ENCODE peak calls at places on chromosome 12, in nine cellular contexts. One of them, this sample, is unnamed.

GRCh38 chr12:24931666-24932405 is 17.1 kb downstream of the BCAT1 start:
- DNase-seq in SK-N-SH: no peak
- DNase-seq in H1: no peak
- DNase-seq in esophagus muscularis mucosa: peak
- DNase-seq in A549: no peak
- DNase-seq in stomach: no peak
- DNase-seq in GM12878: peak
- DNase-seq in ovary: no peak
- DNase-seq in tibial nerve: no peak
- DNase-seq in this sample: no peak

GRCh38 chr12:132413931-132414588 is 75.9 kb upstream of the FBRSL1 start:
- DNase-seq in SK-N-SH: peak
- DNase-seq in H1: no peak
- DNase-seq in esophagus muscularis mucosa: no peak
- DNase-seq in A549: no peak
- DNase-seq in stomach: no peak
- DNase-seq in GM12878: no peak
- DNase-seq in ovary: no peak
- DNase-seq in tibial nerve: no peak
- DNase-seq in this sample: peak

GRCh38 chr12:2970744-2971143 is 11.5 kb downstream of the TEAD4 start:
- DNase-seq in SK-N-SH: no peak
- DNase-seq in H1: no peak
- DNase-seq in esophagus muscularis mucosa: no peak
- DNase-seq in A549: peak
- DNase-seq in stomach: no peak
- DNase-seq in GM12878: no peak
- DNase-seq in ovary: no peak
- DNase-seq in tibial nerve: no peak
- DNase-seq in this sample: no peak

GRCh38 chr12:124568431-124569374 is 1.3 kb upstream of the NCOR2 start:
- DNase-seq in SK-N-SH: peak
- DNase-seq in H1: peak
- DNase-seq in esophagus muscularis mucosa: peak
- DNase-seq in A549: peak
- DNase-seq in stomach: peak
- DNase-seq in GM12878: peak
- DNase-seq in ovary: peak
- DNase-seq in tibial nerve: peak
- DNase-seq in this sample: peak

GRCh38 chr12:31715283-31715825 is 13.5 kb downstream of the AMN1 start:
- DNase-seq in SK-N-SH: no peak
- DNase-seq in H1: no peak
- DNase-seq in esophagus muscularis mucosa: no peak
- DNase-seq in A549: peak
- DNase-seq in stomach: no peak
- DNase-seq in GM12878: peak
- DNase-seq in ovary: no peak
- DNase-seq in tibial nerve: no peak
- DNase-seq in this sample: no peak

GRCh38 chr12:50803230-50803629 is 39.3 kb downstream of the ATF1 start:
- DNase-seq in SK-N-SH: no peak
- DNase-seq in H1: no peak
- DNase-seq in esophagus muscularis mucosa: no peak
- DNase-seq in A549: no peak
- DNase-seq in stomach: no peak
- DNase-seq in GM12878: no peak
- DNase-seq in ovary: no peak
- DNase-seq in tibial nerve: no peak
- DNase-seq in this sample: no peak

GRCh38 chr12:8696402-8697100 is 1.2 kb upstream of the RIMKLB start:
- DNase-seq in SK-N-SH: no peak
- DNase-seq in H1: no peak
- DNase-seq in esophagus muscularis mucosa: no peak
- DNase-seq in A549: no peak
- DNase-seq in stomach: no peak
- DNase-seq in GM12878: no peak
- DNase-seq in ovary: no peak
- DNase-seq in tibial nerve: no peak
- DNase-seq in this sample: no peak

GRCh38 chr12:107448198-107448597 is 237.4 kb upstream of the PWP1 start:
- DNase-seq in SK-N-SH: peak
- DNase-seq in H1: no peak
- DNase-seq in esophagus muscularis mucosa: no peak
- DNase-seq in A549: peak
- DNase-seq in stomach: no peak
- DNase-seq in GM12878: no peak
- DNase-seq in ovary: no peak
- DNase-seq in tibial nerve: no peak
- DNase-seq in this sample: no peak

GRCh38 chr12:3294481-3294911 is 196.5 kb upstream of the PRMT8 start:
- DNase-seq in SK-N-SH: peak
- DNase-seq in H1: no peak
- DNase-seq in esophagus muscularis mucosa: no peak
- DNase-seq in A549: no peak
- DNase-seq in stomach: no peak
- DNase-seq in GM12878: no peak
- DNase-seq in ovary: no peak
- DNase-seq in tibial nerve: no peak
- DNase-seq in this sample: peak

GRCh38 chr12:78418919-78419318 is 445.7 kb upstream of the SYT1 start:
- DNase-seq in SK-N-SH: no peak
- DNase-seq in H1: no peak
- DNase-seq in esophagus muscularis mucosa: no peak
- DNase-seq in A549: no peak
- DNase-seq in stomach: no peak
- DNase-seq in GM12878: no peak
- DNase-seq in ovary: no peak
- DNase-seq in tibial nerve: no peak
- DNase-seq in this sample: no peak

GRCh38 chr12:4742421-4742970 is 22.3 kb downstream of the GALNT8 start:
- DNase-seq in SK-N-SH: no peak
- DNase-seq in H1: no peak
- DNase-seq in esophagus muscularis mucosa: no peak
- DNase-seq in A549: no peak
- DNase-seq in stomach: no peak
- DNase-seq in GM12878: no peak
- DNase-seq in ovary: no peak
- DNase-seq in tibial nerve: no peak
- DNase-seq in this sample: no peak

GRCh38 chr12:76101739-76102385 is 17.4 kb upstream of the NAP1L1 start:
- DNase-seq in SK-N-SH: no peak
- DNase-seq in H1: no peak
- DNase-seq in esophagus muscularis mucosa: peak
- DNase-seq in A549: no peak
- DNase-seq in stomach: no peak
- DNase-seq in GM12878: no peak
- DNase-seq in ovary: no peak
- DNase-seq in tibial nerve: no peak
- DNase-seq in this sample: no peak

GRCh38 chr12:94841171-94841570 is 162.3 kb downstream of the NDUFA12 start:
- DNase-seq in SK-N-SH: no peak
- DNase-seq in H1: no peak
- DNase-seq in esophagus muscularis mucosa: peak
- DNase-seq in A549: no peak
- DNase-seq in stomach: no peak
- DNase-seq in GM12878: no peak
- DNase-seq in ovary: no peak
- DNase-seq in tibial nerve: no peak
- DNase-seq in this sample: no peak

GRCh38 chr12:120960657-120961056 is 17.7 kb upstream of the HNF1A start:
- DNase-seq in SK-N-SH: no peak
- DNase-seq in H1: no peak
- DNase-seq in esophagus muscularis mucosa: no peak
- DNase-seq in A549: no peak
- DNase-seq in stomach: no peak
- DNase-seq in GM12878: no peak
- DNase-seq in ovary: no peak
- DNase-seq in tibial nerve: no peak
- DNase-seq in this sample: no peak

GRCh38 chr12:43436597-43436996 is 115.4 kb downstream of the ADAMTS20 start:
- DNase-seq in SK-N-SH: peak
- DNase-seq in H1: no peak
- DNase-seq in esophagus muscularis mucosa: no peak
- DNase-seq in A549: no peak
- DNase-seq in stomach: no peak
- DNase-seq in GM12878: no peak
- DNase-seq in ovary: no peak
- DNase-seq in tibial nerve: no peak
- DNase-seq in this sample: no peak

GRCh38 chr12:110253176-110253575 is 27.9 kb upstream of the ATP2A2 start:
- DNase-seq in SK-N-SH: peak
- DNase-seq in H1: no peak
- DNase-seq in esophagus muscularis mucosa: no peak
- DNase-seq in A549: no peak
- DNase-seq in stomach: peak
- DNase-seq in GM12878: no peak
- DNase-seq in ovary: peak
- DNase-seq in tibial nerve: peak
- DNase-seq in this sample: no peak

GRCh38 chr12:94571556-94571955 is 78.8 kb downstream of the TMCC3 start:
- DNase-seq in SK-N-SH: no peak
- DNase-seq in H1: no peak
- DNase-seq in esophagus muscularis mucosa: no peak
- DNase-seq in A549: peak
- DNase-seq in stomach: peak
- DNase-seq in GM12878: no peak
- DNase-seq in ovary: peak
- DNase-seq in tibial nerve: peak
- DNase-seq in this sample: no peak

GRCh38 chr12:94277426-94278000 is 129.1 kb downstream of the PLXNC1 start:
- DNase-seq in SK-N-SH: no peak
- DNase-seq in H1: no peak
- DNase-seq in esophagus muscularis mucosa: no peak
- DNase-seq in A549: no peak
- DNase-seq in stomach: no peak
- DNase-seq in GM12878: no peak
- DNase-seq in ovary: peak
- DNase-seq in tibial nerve: peak
- DNase-seq in this sample: no peak

GRCh38 chr12:57129311-57130288 is 1.3 kb downstream of the LRP1 start:
- DNase-seq in SK-N-SH: peak
- DNase-seq in H1: no peak
- DNase-seq in esophagus muscularis mucosa: no peak
- DNase-seq in A549: no peak
- DNase-seq in stomach: no peak
- DNase-seq in GM12878: no peak
- DNase-seq in ovary: no peak
- DNase-seq in tibial nerve: peak
- DNase-seq in this sample: no peak

GRCh38 chr12:12724421-12725085 is 7.4 kb downstream of the CDKN1B start:
- DNase-seq in SK-N-SH: peak
- DNase-seq in H1: no peak
- DNase-seq in esophagus muscularis mucosa: no peak
- DNase-seq in A549: no peak
- DNase-seq in stomach: no peak
- DNase-seq in GM12878: no peak
- DNase-seq in ovary: no peak
- DNase-seq in tibial nerve: no peak
- DNase-seq in this sample: no peak
- TF ChIP-seq EP300 in SK-N-SH: no peak
- TF ChIP-seq EP300 in H1: no peak
- TF ChIP-seq EP300 in esophagus muscularis mucosa: no peak
- TF ChIP-seq EP300 in A549: no peak
- TF ChIP-seq EP300 in stomach: no peak
- TF ChIP-seq EP300 in GM12878: no peak
- TF ChIP-seq EP300 in ovary: no peak
- TF ChIP-seq EP300 in tibial nerve: no peak
- TF ChIP-seq EP300 in this sample: no peak

DNA sequence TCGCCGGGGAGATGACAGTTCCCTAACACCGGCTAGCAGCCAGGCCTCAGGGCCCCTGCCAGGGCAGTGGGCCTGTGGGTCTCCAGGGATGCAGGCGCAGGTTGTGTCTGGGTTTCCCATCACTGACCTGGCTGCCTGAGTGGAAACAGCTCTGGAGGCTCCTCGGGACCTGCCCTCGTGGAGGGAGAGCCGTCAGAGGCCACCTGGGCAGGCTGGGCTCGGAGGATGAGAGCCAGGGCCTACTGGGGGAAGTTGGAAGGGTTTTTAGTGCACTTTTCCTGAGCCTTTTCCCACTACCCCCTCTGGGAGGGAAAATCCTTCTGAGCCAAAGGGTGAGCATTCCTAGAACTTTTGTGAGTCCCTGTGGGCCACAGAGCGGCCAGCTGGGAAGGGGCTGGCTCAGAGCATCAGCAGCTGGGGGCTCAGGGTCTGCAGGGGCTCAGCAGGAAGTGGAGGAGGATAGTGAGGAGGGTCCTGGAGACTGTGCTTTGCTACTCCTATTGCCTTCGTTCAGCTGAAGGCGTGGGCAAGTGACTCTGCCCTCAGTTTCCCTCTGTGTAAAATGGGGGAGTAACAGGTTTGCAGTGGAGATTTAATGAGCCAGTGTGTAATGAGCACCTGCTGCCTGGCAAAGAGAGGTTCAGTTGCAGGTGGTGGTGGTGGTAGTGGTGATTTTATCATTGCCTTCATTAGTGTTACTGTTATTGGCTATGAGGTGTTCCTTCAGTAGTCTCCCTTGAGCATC is 1.8 kb downstream of the SH2B3 start:
- DNase-seq in SK-N-SH: peak
- DNase-seq in H1: no peak
- DNase-seq in esophagus muscularis mucosa: no peak
- DNase-seq in A549: no peak
- DNase-seq in stomach: no peak
- DNase-seq in GM12878: no peak
- DNase-seq in ovary: no peak
- DNase-seq in tibial nerve: no peak
- DNase-seq in this sample: no peak
- H3K4me3 ChIP-seq in SK-N-SH: peak
- H3K4me3 ChIP-seq in H1: no peak
- H3K4me3 ChIP-seq in esophagus muscularis mucosa: peak
- H3K4me3 ChIP-seq in A549: no peak
- H3K4me3 ChIP-seq in stomach: peak
- H3K4me3 ChIP-seq in GM12878: peak
- H3K4me3 ChIP-seq in ovary: peak
- H3K4me3 ChIP-seq in tibial nerve: peak
- H3K4me3 ChIP-seq in this sample: peak

DNA sequence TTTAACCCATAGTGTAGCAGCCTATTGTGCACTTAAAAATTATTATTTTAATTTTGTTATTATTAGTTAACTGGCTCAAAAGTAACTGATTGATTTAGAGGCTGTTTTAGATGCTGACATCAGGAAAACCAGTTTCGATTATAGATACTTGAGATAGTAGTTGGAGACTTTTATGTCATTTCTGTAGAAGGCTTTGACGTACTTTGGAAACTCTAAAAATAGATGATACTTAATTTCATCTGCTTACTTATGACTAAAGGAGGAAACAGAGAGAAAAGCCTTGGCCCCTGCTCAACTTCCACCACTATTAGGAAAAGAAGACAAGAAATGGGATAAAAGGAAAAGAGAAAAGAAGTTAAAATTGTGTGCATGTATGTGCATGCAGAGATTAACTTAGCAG is 219.3 kb upstream of the HMGA2 start:
- DNase-seq in SK-N-SH: no peak
- DNase-seq in H1: no peak
- DNase-seq in esophagus muscularis mucosa: no peak
- DNase-seq in A549: no peak
- DNase-seq in stomach: no peak
- DNase-seq in GM12878: no peak
- DNase-seq in ovary: no peak
- DNase-seq in tibial nerve: no peak
- DNase-seq in this sample: no peak
- H3K27ac ChIP-seq in SK-N-SH: peak
- H3K27ac ChIP-seq in H1: no peak
- H3K27ac ChIP-seq in esophagus muscularis mucosa: no peak
- H3K27ac ChIP-seq in A549: no peak
- H3K27ac ChIP-seq in stomach: no peak
- H3K27ac ChIP-seq in GM12878: no peak
- H3K27ac ChIP-seq in ovary: no peak
- H3K27ac ChIP-seq in tibial nerve: no peak
- H3K27ac ChIP-seq in this sample: no peak

GRCh38 chr12:6817056-6817455 is 4.6 kb upstream of the GPR162 start:
- DNase-seq in SK-N-SH: no peak
- DNase-seq in H1: no peak
- DNase-seq in esophagus muscularis mucosa: no peak
- DNase-seq in A549: no peak
- DNase-seq in stomach: no peak
- DNase-seq in GM12878: no peak
- DNase-seq in ovary: no peak
- DNase-seq in tibial nerve: no peak
- DNase-seq in this sample: no peak
- TF ChIP-seq EP300 in SK-N-SH: no peak
- TF ChIP-seq EP300 in H1: no peak
- TF ChIP-seq EP300 in esophagus muscularis mucosa: no peak
- TF ChIP-seq EP300 in A549: no peak
- TF ChIP-seq EP300 in stomach: no peak
- TF ChIP-seq EP300 in GM12878: no peak
- TF ChIP-seq EP300 in ovary: no peak
- TF ChIP-seq EP300 in tibial nerve: no peak
- TF ChIP-seq EP300 in this sample: no peak

This sample was measured in upper lobe of left lung.